ENCODE peak calls at places on chromosomes 12 and 14, in nine cellular contexts. W, O, Y, R, D, F, H, C and U are unnamed samples.
A peak's percentile ranks its signal among the peaks of the same experiment; 100 is the strongest.

GRCh38 chr12:65327207-65328076 is 49.0 kb downstream of the MSRB3 start:
- DNase-seq in O (no peak), Y (no peak), F (no peak), C (peak; percentile 64), R (no peak), W (no peak), D (no peak), H (peak; percentile 56), U (no peak)

GRCh38 chr12:9820281-9820930 is 6.9 kb upstream of the KLRF1 start:
- DNase-seq in R (no peak), F (no peak), H (no peak), O (no peak), D (no peak), W (no peak), Y (no peak), C (no peak), U (no peak)

GRCh38 chr12:71476513-71476912 is 36.9 kb downstream of the LGR5 start:
- DNase-seq in W (no peak), H (peak; percentile 88), C (peak; percentile 96), D (no peak), O (no peak), R (peak; percentile 20), Y (no peak), F (peak; percentile 15), U (no peak)

GRCh38 chr14:38138581-38139138 is 69.0 kb upstream of the SSTR1 start:
- DNase-seq in H (peak; percentile 52), C (no peak), Y (no peak), F (no peak), R (no peak), D (no peak), O (no peak), W (no peak), U (no peak)

GRCh38 chr14:104979758-104980591 is 1.8 kb upstream of the AHNAK2 start:
- DNase-seq in R (no peak), C (peak; percentile 49), F (peak; percentile 53), Y (peak; percentile 84), D (no peak), W (no peak), O (no peak), H (no peak), U (peak; percentile 87)

GRCh38 chr12:131077931-131078391 is 124.3 kb downstream of the ADGRD1 start:
- DNase-seq in D (no peak), F (no peak), Y (no peak), W (no peak), C (no peak), H (no peak), O (no peak), R (no peak), U (no peak)

GRCh38 chr14:99330316-99331240 is 58.6 kb upstream of the BCL11B start:
- DNase-seq in H (no peak), F (no peak), C (no peak), O (no peak), R (no peak), Y (no peak), D (no peak), W (no peak), U (peak; percentile 51)

GRCh38 chr14:44639986-44640385 is 132.9 kb upstream of the FSCB start:
- DNase-seq in D (no peak), F (no peak), R (no peak), H (no peak), C (no peak), O (no peak), W (no peak), Y (no peak), U (no peak)

GRCh38 chr14:65044596-65044959 is 57.7 kb downstream of the MAX start:
- DNase-seq in R (no peak), W (no peak), F (no peak), H (no peak), Y (peak; percentile 39), D (no peak), O (no peak), C (no peak), U (peak; percentile 77)

GRCh38 chr12:119157528-119157927 is 21.2 kb upstream of the HSPB8 start:
- DNase-seq in D (no peak), W (no peak), Y (no peak), C (no peak), F (peak; percentile 77), O (no peak), R (no peak), H (no peak), U (peak; percentile 78)

GRCh38 chr14:55071051-55071450 is 19.6 kb downstream of the MAPK1IP1L start:
- DNase-seq in W (no peak), O (no peak), F (no peak), Y (no peak), R (no peak), H (no peak), C (peak; percentile 66), D (no peak), U (no peak)

GRCh38 chr14:51862171-51862838 is 1.9 kb downstream of the GNG2 start:
- DNase-seq in C (no peak), O (no peak), Y (no peak), W (no peak), H (peak; percentile 48), F (no peak), D (no peak), R (no peak), U (no peak)

GRCh38 chr14:72699852-72700257 is 194.0 kb downstream of the DPF3 start:
- DNase-seq in C (peak; percentile 51), R (no peak), D (no peak), F (peak; percentile 32), O (no peak), H (peak; percentile 94), W (no peak), Y (no peak), U (no peak)

GRCh38 chr12:106195638-106196037 is 52.2 kb downstream of the CKAP4 start:
- DNase-seq in C (peak; percentile 66), W (no peak), H (peak; percentile 91), D (no peak), Y (peak; percentile 67), F (peak; percentile 68), R (peak; percentile 28), O (no peak), U (no peak)

GRCh38 chr12:103884316-103884715 is 43.3 kb upstream of the NT5DC3 start:
- DNase-seq in Y (no peak), H (peak; percentile 66), O (no peak), C (peak; percentile 51), W (peak; percentile 23), D (peak; percentile 50), F (no peak), R (no peak), U (no peak)

GRCh38 chr12:51752490-51752889 is 96.0 kb downstream of the FIGNL2 start:
- DNase-seq in R (peak; percentile 31), O (peak; percentile 20), H (peak; percentile 95), Y (peak; percentile 52), W (peak; percentile 31), D (no peak), F (peak; percentile 86), C (peak; percentile 87), U (no peak)

GRCh38 chr14:70665448-70666363 is 24.0 kb downstream of the TTC9 start:
- DNase-seq in C (no peak), O (peak; percentile 73), W (peak; percentile 11), R (no peak), D (no peak), F (no peak), Y (peak; percentile 82), H (peak; percentile 49), U (peak; percentile 75)

GRCh38 chr14:72094844-72095582 is 162.8 kb downstream of the RGS6 start:
- DNase-seq in H (no peak), Y (no peak), C (no peak), D (no peak), R (no peak), W (no peak), F (no peak), O (no peak), U (no peak)

GRCh38 chr14:31205681-31206535 is 1.7 kb downstream of the HECTD1 start:
- DNase-seq in Y (no peak), H (peak; percentile 88), O (no peak), F (no peak), C (peak; percentile 75), R (no peak), D (peak; percentile 24), W (peak; percentile 35), U (no peak)

GRCh38 chr14:60862283-60862682 is 118.6 kb downstream of the TRMT5 start:
- DNase-seq in D (no peak), H (no peak), F (no peak), Y (peak; percentile 55), C (no peak), W (no peak), O (peak; percentile 40), R (no peak), U (no peak)

GRCh38 chr12:22982635-22983034 is 357.7 kb downstream of the ETNK1 start:
- DNase-seq in W (no peak), R (no peak), D (no peak), O (no peak), H (no peak), Y (no peak), C (no peak), F (no peak), U (no peak)

GRCh38 chr12:3185260-3185870 is 108.2 kb downstream of the TSPAN9 start:
- DNase-seq in W (no peak), Y (no peak), H (no peak), C (peak; percentile 37), O (no peak), R (no peak), F (no peak), D (no peak), U (no peak)

GRCh38 chr12:117936722-117937484 is 31.9 kb downstream of the KSR2 start:
- DNase-seq in Y (no peak), H (no peak), F (no peak), D (no peak), R (no peak), C (no peak), W (no peak), O (no peak), U (no peak)

GRCh38 chr12:123104809-123105208 is 46.1 kb downstream of the PITPNM2 start:
- DNase-seq in H (no peak), C (no peak), F (no peak), D (no peak), O (no peak), R (no peak), W (no peak), Y (no peak), U (no peak)
- H3K27ac ChIP-seq in H (no peak overlapping the region), C (no peak overlapping the region), F (peak overlapping the region; percentile 96), D (no peak overlapping the region), O (no peak overlapping the region), R (no peak overlapping the region), W (no peak overlapping the region), Y (no peak overlapping the region), U (peak overlapping the region; percentile 58)

GRCh38 chr12:15536446-15536845 is 214.1 kb downstream of the PTPRO start:
- DNase-seq in H (no peak), R (no peak), Y (no peak), O (no peak), C (no peak), F (no peak), D (no peak), W (no peak), U (no peak)
- H3K27ac ChIP-seq in H (no peak overlapping the region), R (peak overlapping the region; percentile 94), Y (no peak overlapping the region), O (no peak overlapping the region), C (no peak overlapping the region), F (no peak overlapping the region), D (no peak overlapping the region), W (no peak overlapping the region), U (no peak overlapping the region)

GRCh38 chr14:69335421-69335820 is 62.7 kb downstream of the ERH start:
- DNase-seq in O (peak; percentile 18), D (peak; percentile 29), Y (no peak), H (peak; percentile 12), C (peak; percentile 60), W (no peak), R (no peak), F (no peak), U (no peak)
- H3K27ac ChIP-seq in O (no peak overlapping the region), D (no peak overlapping the region), Y (no peak overlapping the region), H (no peak overlapping the region), C (no peak overlapping the region), W (no peak overlapping the region), R (no peak overlapping the region), F (no peak overlapping the region), U (no peak overlapping the region)

GRCh38 chr12:14959463-14959862 is 1.9 kb downstream of the ARHGDIB start:
- DNase-seq in O (no peak), D (peak; percentile 21), Y (no peak), R (no peak), H (no peak), C (no peak), F (no peak), W (no peak), U (no peak)
- H3K27ac ChIP-seq in O (no peak overlapping the region), D (peak overlapping the region; percentile 85), Y (no peak overlapping the region), R (peak overlapping the region; percentile 60), H (no peak overlapping the region), C (no peak overlapping the region), F (peak overlapping the region; percentile 97), W (no peak overlapping the region), U (peak overlapping the region; percentile 85)